ENCODE peak calls at places on chromosome 21, in seven cellular contexts. U is pancreas; E is stimulated activated memory B cell treated with anti-CD40 and anti-IgM and Interleukin-4, amounts not matched to agents 10 μg/mL and 1 μg/mL and 100 μg/mL, for 72 hours; W is heart right ventricle; A is gastroesophageal sphincter; I is activated CD8-positive, alpha-beta memory T cell treated with anti-CD3 and anti-CD28 coated beads, Interleukin-2, amount 10 ng/mL, durations not matched to agents 7 days and 5 days; R is left cardiac atrium. Q is an unnamed sample.

GRCh38 chr21:45741691-45742090 is 98.2 kb downstream of the PCBP3 start:
- ATAC-seq in U (no peak), R (no peak), W (no peak), I (no peak), E (no peak), A (no peak), Q (no peak)

GRCh38 chr21:17343055-17343454 is 169.8 kb upstream of the CXADR start:
- ATAC-seq in U (no peak), A (no peak), W (no peak), E (no peak), R (no peak), I (no peak), Q (no peak)

GRCh38 chr21:45992311-45993209 is 11.0 kb downstream of the COL6A1 start:
- ATAC-seq in I (no peak), E (no peak), W (peak), U (no peak), R (peak), A (peak), Q (no peak)

GRCh38 chr21:33549848-33550771 is 7.3 kb downstream of the SON start:
- ATAC-seq in E (no peak), A (no peak), W (peak), R (no peak), I (no peak), U (no peak), Q (no peak)

GRCh38 chr21:32413697-32414578 is 1.4 kb downstream of the EVA1C start:
- ATAC-seq in E (no peak), I (no peak), W (no peak), U (no peak), A (no peak), R (no peak), Q (no peak)

GRCh38 chr21:45982758-45983731 is 1.5 kb downstream of the COL6A1 start:
- ATAC-seq in I (no peak), W (no peak), E (no peak), U (no peak), R (peak), A (no peak), Q (no peak)

GRCh38 chr21:41133896-41134522 is 34.0 kb upstream of the BACE2 start:
- ATAC-seq in E (no peak), W (peak), U (peak), R (peak), I (no peak), A (peak), Q (no peak)

GRCh38 chr21:41678016-41678935 is 88.6 kb downstream of the RIPK4 start:
- ATAC-seq in U (peak), I (no peak), R (peak), W (peak), A (no peak), E (no peak), Q (no peak)

GRCh38 chr21:29025328-29025713 is 853 bp downstream of the USP16 start:
- ATAC-seq in W (no peak), U (peak), I (no peak), R (peak), A (no peak), E (no peak), Q (peak)

GRCh38 chr21:38037416-38037815 is 121.2 kb upstream of the KCNJ6 start:
- ATAC-seq in U (no peak), A (no peak), R (no peak), I (no peak), E (no peak), W (no peak), Q (no peak)

GRCh38 chr21:29347274-29347681 is 48.6 kb downstream of the BACH1 start:
- ATAC-seq in U (peak), A (no peak), W (no peak), R (peak), E (no peak), I (no peak), Q (no peak)

GRCh38 chr21:43740497-43741156 is 21.7 kb downstream of the PDXK start:
- ATAC-seq in R (peak), E (peak), W (peak), I (peak), U (peak), A (peak), Q (peak)

GRCh38 chr21:34511154-34511553 is 856 bp downstream of the KCNE1 start:
- ATAC-seq in W (peak), E (no peak), R (peak), I (no peak), A (no peak), U (peak), Q (no peak)

GRCh38 chr21:32386195-32386870 is 6.5 kb downstream of the URB1 start:
- ATAC-seq in W (peak), U (peak), I (no peak), R (peak), E (no peak), A (peak), Q (peak)

GRCh38 chr21:32940079-32941014 is 85.4 kb upstream of the OLIG2 start:
- ATAC-seq in E (no peak), A (no peak), U (peak), R (peak), W (peak), I (peak), Q (peak)

GRCh38 chr21:17427831-17428483 is 84.9 kb upstream of the CXADR start:
- ATAC-seq in A (no peak), W (no peak), I (no peak), U (no peak), R (no peak), E (no peak), Q (no peak)

GRCh38 chr21:29377266-29377665 is 78.5 kb downstream of the BACH1 start:
- ATAC-seq in U (no peak), E (no peak), W (no peak), A (no peak), I (no peak), R (no peak), Q (no peak)

GRCh38 chr21:14766241-14766640 is 220.1 kb upstream of the SAMSN1 start:
- ATAC-seq in U (no peak), E (no peak), A (no peak), W (no peak), R (no peak), I (no peak), Q (no peak)

GRCh38 chr21:35102488-35103407 is 53.6 kb upstream of the RUNX1 start:
- ATAC-seq in A (peak), I (no peak), U (peak), W (no peak), E (peak), R (peak), Q (peak)

GRCh38 chr21:45280178-45280821 is 7.4 kb downstream of the POFUT2 start:
- ATAC-seq in I (no peak), U (no peak), A (no peak), E (no peak), R (no peak), W (no peak), Q (no peak)

GRCh38 chr21:45818904-45819285 is 162.7 kb upstream of the COL6A1 start:
- ATAC-seq in E (peak), A (no peak), U (no peak), R (no peak), I (peak), W (no peak), Q (peak)

GRCh38 chr21:42374457-42374856 is 8.1 kb upstream of the TFF1 start:
- ATAC-seq in I (peak), A (no peak), R (no peak), W (no peak), U (no peak), E (no peak), Q (peak)

GRCh38 chr21:29639366-29640232 is 300.2 kb downstream of the GRIK1 start:
- ATAC-seq in I (no peak), A (no peak), U (no peak), R (no peak), W (no peak), E (peak), Q (no peak)

GRCh38 chr21:43209575-43210453 is 41.0 kb downstream of the CRYAA start:
- ATAC-seq in W (peak), R (peak), U (peak), I (no peak), A (no peak), E (no peak), Q (no peak)

GRCh38 chr21:45957986-45958610 is 23.5 kb upstream of the COL6A1 start:
- ATAC-seq in E (no peak), R (peak), W (peak), U (peak), A (peak), I (no peak), Q (no peak)

GRCh38 chr21:41222247-41223068 is 54.5 kb downstream of the BACE2 start:
- ATAC-seq in U (no peak), I (no peak), W (peak), E (no peak), R (no peak), A (peak), Q (no peak)

GRCh38 chr21:32779983-32780382 is 8.4 kb upstream of the PAXBP1 start:
- ATAC-seq in I (no peak), A (no peak), E (peak), R (no peak), U (no peak), W (no peak), Q (no peak)

GRCh38 chr21:43367296-43367695 is 59.6 kb downstream of the SIK1 start:
- ATAC-seq in E (no peak), U (no peak), W (no peak), I (no peak), R (no peak), A (no peak), Q (no peak)

GRCh38 chr21:33063907-33064622 is 5.9 kb upstream of the OLIG1 start:
- ATAC-seq in A (no peak), U (no peak), W (no peak), R (no peak), E (no peak), I (no peak), Q (no peak)